ENCODE peak calls at places on chromosomes 13 and 19, in eight cellular contexts. U is Panc1; B is effector memory CD4-positive, alpha-beta T cell; E is esophagus squamous epithelium; A is adrenal gland; V is GM23338; K is A549; W is aorta. R is an unnamed sample.
A peak's percentile ranks its signal among the peaks of the same experiment; 100 is the strongest.

GRCh38 chr19:46115396-46116109 is 8.9 kb downstream of the IGFL3 start:
- DNase-seq in U (no peak), B (no peak), E (no peak), A (no peak), V (no peak), K (no peak), W (no peak), R (no peak)

GRCh38 chr19:2578911-2579677 is 103.2 kb downstream of the GADD45B start:
- DNase-seq in U (peak; percentile 68), B (peak; percentile 36), E (no peak), A (peak; percentile 92), V (peak; percentile 93), K (peak; percentile 94), W (peak; percentile 96), R (peak; percentile 89)

GRCh38 chr13:24541127-24541475 is 28.5 kb upstream of the PARP4 start:
- DNase-seq in U (no peak), B (no peak), E (no peak), A (no peak), V (no peak), K (no peak), W (no peak), R (no peak)

GRCh38 chr13:50866817-50867640 is 23.5 kb upstream of the DLEU7 start:
- DNase-seq in U (no peak), B (no peak), E (no peak), A (no peak), V (no peak), K (no peak), W (no peak), R (no peak)

GRCh38 chr13:80436571-80437169 is 95.7 kb upstream of the SPRY2 start:
- DNase-seq in U (no peak), B (no peak), E (no peak), A (no peak), V (no peak), K (no peak), W (no peak), R (no peak)

GRCh38 chr19:56314018-56314583 is 538 bp downstream of the ZSCAN5A start:
- DNase-seq in U (no peak), B (no peak), E (no peak), A (no peak), V (peak; percentile 63), K (no peak), W (no peak), R (peak; percentile 98)

GRCh38 chr13:20387441-20387971 is 138.2 kb downstream of the CRYL1 start:
- DNase-seq in U (no peak), B (no peak), E (no peak), A (no peak), V (no peak), K (no peak), W (no peak), R (no peak)

GRCh38 chr13:83798731-83799130 is 83.5 kb downstream of the SLITRK1 start:
- DNase-seq in U (no peak), B (no peak), E (no peak), A (no peak), V (no peak), K (no peak), W (no peak), R (no peak)

GRCh38 chr13:27186295-27186694 is 14.7 kb upstream of the USP12 start:
- DNase-seq in U (no peak), B (no peak), E (no peak), A (no peak), V (no peak), K (no peak), W (no peak), R (no peak)

GRCh38 chr13:65613004-65613403 is 1617.1 kb downstream of the PCDH9 start:
- DNase-seq in U (no peak), B (no peak), E (no peak), A (no peak), V (peak; percentile 62), K (peak; percentile 2), W (no peak), R (peak; percentile 20)

GRCh38 chr13:112867301-112867711 is 101.7 kb upstream of the MCF2L start:
- DNase-seq in U (no peak), B (no peak), E (no peak), A (no peak), V (no peak), K (no peak), W (peak; percentile 57), R (no peak)

GRCh38 chr13:113109151-113110047 is 3.8 kb downstream of the F7 start:
- DNase-seq in U (no peak), B (no peak), E (no peak), A (no peak), V (peak; percentile 67), K (no peak), W (peak; percentile 72), R (no peak)

DNA sequence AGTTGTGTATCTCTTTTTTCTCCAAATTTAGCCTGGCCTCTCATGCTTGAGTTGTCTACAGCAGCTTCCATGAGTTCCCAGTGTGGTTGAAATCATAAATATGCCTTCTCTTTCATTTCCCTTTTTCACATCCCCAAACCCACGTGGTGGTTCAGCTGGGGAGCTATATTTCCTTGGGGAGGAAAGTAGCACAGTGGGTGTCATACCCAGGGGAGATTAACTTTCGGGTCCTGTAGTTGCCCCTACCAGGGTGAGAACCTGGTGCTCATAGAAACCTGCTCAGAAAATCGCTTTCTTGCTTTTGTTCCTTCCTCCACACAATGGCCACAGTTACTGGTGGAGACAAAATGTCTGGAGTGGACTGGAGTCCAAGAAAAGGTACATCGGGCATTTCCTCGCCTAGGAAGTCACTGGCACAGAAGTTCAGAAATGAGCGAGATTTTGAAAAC is 7.0 kb upstream of the LILRA4 start:
- DNase-seq in U (no peak), B (no peak), E (no peak), A (no peak), V (no peak), K (no peak), W (no peak), R (no peak)
- H3K4me1 ChIP-seq in U (no peaks in the 10 kb centered on the region), B (no peaks in the 10 kb centered on the region), E (no peaks in the 10 kb centered on the region), A (no peaks in the 10 kb centered on the region), V (no peaks in the 10 kb centered on the region), K (no peaks in the 10 kb centered on the region), W (no peaks in the 10 kb centered on the region), R (no peaks in the 10 kb centered on the region)

GRCh38 chr19:31349160-31349881 is at the start of gene TSHZ3:
- DNase-seq in U (no peak), B (no peak), E (no peak), A (peak; percentile 79), V (peak; percentile 85), K (peak; percentile 78), W (peak; percentile 92), R (peak; percentile 85)

GRCh38 chr19:31351212-31352193 is 2.3 kb upstream of the TSHZ3 start:
- DNase-seq in U (no peak), B (no peak), E (no peak), A (peak; percentile 45), V (peak; percentile 62), K (peak; percentile 33), W (peak; percentile 83), R (no peak)

GRCh38 chr19:31350693-31351211 is 1.5 kb upstream of the TSHZ3 start:
- DNase-seq in U (no peak), B (no peak), E (no peak), A (peak; percentile 51), V (peak; percentile 70), K (peak; percentile 24), W (peak; percentile 89), R (peak; percentile 59)

GRCh38 chr19:31348416-31349159 is 648 bp downstream of the TSHZ3 start:
- DNase-seq in U (no peak), B (no peak), E (no peak), A (no peak), V (peak; percentile 39), K (peak; percentile 47), W (peak; percentile 84), R (no peak)

DNA sequence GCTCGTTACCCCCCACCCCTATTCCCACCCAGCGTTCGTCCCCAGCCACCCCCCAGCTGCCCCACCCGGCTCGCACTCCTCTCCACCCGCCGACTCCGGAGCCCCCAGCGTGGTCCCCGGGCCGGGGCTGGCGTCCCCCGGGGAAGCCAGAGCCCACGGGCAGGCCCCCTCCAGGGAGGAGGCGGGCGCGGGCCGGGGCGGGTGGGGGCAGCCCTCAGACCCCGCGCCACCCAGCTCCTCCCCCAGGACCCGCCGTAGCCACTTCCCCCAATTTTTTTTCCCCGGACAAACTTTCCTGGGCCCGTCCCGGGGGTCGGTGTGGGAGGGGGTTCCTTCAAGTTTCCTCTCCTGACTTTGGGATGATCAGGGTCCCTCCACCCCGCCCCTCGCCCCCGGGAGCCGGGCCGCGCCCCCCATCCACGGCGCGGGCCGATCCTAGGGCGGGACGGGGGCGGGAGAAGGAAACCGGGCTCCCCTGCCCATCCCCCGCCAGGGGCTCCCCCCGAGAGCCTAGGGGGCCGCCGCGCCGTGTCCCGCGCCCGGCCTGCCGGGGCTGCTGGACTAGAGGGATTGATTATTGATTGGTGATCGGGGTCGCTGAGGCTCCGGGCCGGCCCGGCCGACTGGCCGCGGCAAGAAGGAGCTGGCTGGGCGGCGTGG is 927 bp upstream of the TSHZ3 start:
- DNase-seq in U (no peak), B (no peak), E (no peak), A (no peak), V (no peak), K (no peak), W (peak; percentile 82), R (no peak)
- H3K4me3 ChIP-seq in U (peak overlapping the region; percentile 47), B (peak overlapping the region; percentile 86), E (peak overlapping the region; percentile 68), A (peak overlapping the region; percentile 65), V (peak overlapping the region; percentile 92), K (peak overlapping the region; percentile 84), W (peak overlapping the region; percentile 99), R (peak overlapping the region; percentile 56)

GRCh38 chr13:40534456-40534855 is 132.0 kb downstream of the FOXO1 start:
- DNase-seq in U (no peak), B (no peak), E (no peak), A (no peak), V (no peak), K (no peak), W (no peak), R (no peak)
- H3K4me1 ChIP-seq in U (no peaks in the 10 kb centered on the region), B (peaks cover 4% of the 10 kb centered on the region), E (peaks cover 6% of the 10 kb centered on the region), A (no peaks in the 10 kb centered on the region), V (peaks cover 2% of the 10 kb centered on the region), K (peaks cover 15% of the 10 kb centered on the region), W (no peaks in the 10 kb centered on the region), R (no peaks in the 10 kb centered on the region)

GRCh38 chr13:94346261-94347019 is 133.0 kb downstream of the DCT start:
- DNase-seq in U (no peak), B (no peak), E (no peak), A (no peak), V (no peak), K (no peak), W (no peak), R (no peak)

GRCh38 chr13:94352057-94352456 is 127.4 kb downstream of the DCT start:
- DNase-seq in U (no peak), B (no peak), E (no peak), A (no peak), V (no peak), K (no peak), W (no peak), R (no peak)

GRCh38 chr13:94345374-94346195 is 133.9 kb downstream of the DCT start:
- DNase-seq in U (no peak), B (no peak), E (no peak), A (no peak), V (no peak), K (peak; percentile 24), W (no peak), R (no peak)

DNA sequence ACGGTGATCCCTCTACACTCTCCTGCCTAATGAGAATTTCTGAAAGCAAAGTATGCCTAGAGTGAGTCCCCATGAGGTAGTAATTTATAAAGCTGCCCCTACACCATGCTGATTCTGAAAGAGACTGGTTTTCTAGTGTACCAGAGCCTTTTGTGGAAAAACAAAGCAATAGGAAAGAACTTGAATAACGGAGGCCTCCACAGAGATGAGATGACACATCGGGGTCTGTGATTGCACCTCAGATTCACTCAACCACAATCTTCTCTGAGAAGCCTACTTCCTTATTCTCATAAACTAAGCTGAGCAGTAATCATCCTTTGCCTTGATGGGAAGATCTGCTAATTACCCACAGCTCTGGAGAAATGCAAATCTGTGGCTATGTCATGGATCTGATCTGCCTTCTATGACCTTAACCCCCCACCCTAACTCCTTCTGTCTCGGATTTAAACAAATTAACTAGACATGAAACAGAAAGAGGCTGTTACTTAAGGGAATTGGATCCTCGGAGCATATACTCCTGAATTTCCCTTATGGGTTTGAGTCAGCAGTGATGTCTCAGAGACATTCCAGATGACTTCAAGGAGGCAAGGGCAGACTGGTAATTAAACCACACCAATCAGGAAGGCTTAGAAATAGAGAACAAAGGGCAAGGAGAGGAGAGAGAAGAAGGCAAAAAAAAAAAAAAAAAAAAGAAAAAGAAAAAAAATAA is 128.0 kb downstream of the DCT start:
- DNase-seq in U (no peak), B (no peak), E (no peak), A (no peak), V (no peak), K (no peak), W (no peak), R (no peak)
- H3K4me3 ChIP-seq in U (no peak overlapping the region), B (no peak overlapping the region), E (no peak overlapping the region), A (no peak overlapping the region), V (no peak overlapping the region), K (no peak overlapping the region), W (no peak overlapping the region), R (no peak overlapping the region)